ENCODE peak calls at places on chromosomes 12 and 14, in nine cellular contexts. J is GM13977, M is endothelial cell, F is mesothelial cell of epicardium, C is cardiac muscle cell, A is cardiac fibroblast, Y is AG09309, L is HFFc6, G is PC-3. H is an unnamed sample.

GRCh38 chr12:41264281-41264680 is 76.2 kb downstream of the PDZRN4 start:
- DNase-seq in L (no peak), C (peak; percentile 8), F (no peak), A (peak; percentile 7), M (no peak), J (peak; percentile 18), G (peak; percentile 35), Y (no peak), H (no peak)

GRCh38 chr12:57093412-57094193 is 4.7 kb downstream of the NAB2 start:
- DNase-seq in C (peak; percentile 93), M (peak; percentile 72), F (peak; percentile 66), J (peak; percentile 90), Y (peak; percentile 62), L (peak; percentile 69), A (peak; percentile 94), G (peak; percentile 33), H (peak; percentile 83)

GRCh38 chr12:87368259-87368658 is 660.9 kb downstream of the C12orf50 start:
- DNase-seq in J (no peak), G (no peak), F (no peak), C (no peak), A (no peak), L (no peak), M (no peak), Y (no peak), H (no peak)

GRCh38 chr12:47912575-47912974 is 7.8 kb upstream of the VDR start:
- DNase-seq in F (no peak), C (peak; percentile 22), L (no peak), J (no peak), Y (no peak), A (no peak), G (no peak), M (no peak), H (no peak)

GRCh38 chr12:5013206-5013830 is 30.4 kb upstream of the KCNA5 start:
- DNase-seq in G (no peak), F (no peak), M (no peak), A (peak; percentile 8), L (no peak), C (peak; percentile 57), Y (peak; percentile 76), J (no peak), H (no peak)

GRCh38 chr12:52234226-52234810 is 1.3 kb downstream of the KRT7 start:
- DNase-seq in L (no peak), J (peak; percentile 26), M (no peak), Y (no peak), A (no peak), F (no peak), G (peak; percentile 3), C (no peak), H (no peak)

GRCh38 chr12:58916891-58917570 is 3.3 kb downstream of the LRIG3 start:
- DNase-seq in F (no peak), G (peak; percentile 17), J (no peak), Y (peak; percentile 31), C (peak; percentile 67), A (peak; percentile 73), M (no peak), L (peak; percentile 25), H (no peak)

GRCh38 chr12:71725011-71725410 is 29.7 kb upstream of the RAB21 start:
- DNase-seq in F (no peak), Y (peak; percentile 45), C (no peak), G (no peak), A (peak; percentile 9), M (no peak), L (no peak), J (no peak), H (no peak)

GRCh38 chr12:34126239-34126641 is 103.9 kb downstream of the ALG10 start:
- DNase-seq in C (no peak), G (peak; percentile 16), A (no peak), Y (no peak), L (no peak), F (no peak), J (no peak), M (no peak), H (no peak)

GRCh38 chr14:31466554-31466953 is 9.2 kb upstream of the DTD2 start:
- DNase-seq in M (no peak), G (no peak), L (no peak), C (no peak), Y (no peak), F (no peak), J (no peak), A (no peak), H (no peak)

GRCh38 chr12:111720457-111720856 is 34.6 kb downstream of the ACAD10 start:
- DNase-seq in M (no peak), Y (no peak), A (no peak), F (no peak), G (no peak), L (no peak), J (no peak), C (no peak), H (no peak)

GRCh38 chr12:67415473-67415872 is 146.3 kb downstream of the CAND1 start:
- DNase-seq in F (no peak), L (peak; percentile 35), M (peak; percentile 10), C (peak; percentile 64), J (no peak), G (peak; percentile 55), Y (peak; percentile 39), A (peak; percentile 56), H (no peak)

GRCh38 chr12:110844551-110845395 is 2.0 kb upstream of the CCDC63 start:
- DNase-seq in Y (no peak), M (no peak), C (peak; percentile 69), J (no peak), A (peak; percentile 74), G (no peak), F (no peak), L (no peak), H (no peak)

GRCh38 chr14:58755026-58755929 is 117.5 kb downstream of the DACT1 start:
- DNase-seq in A (no peak), M (no peak), Y (no peak), L (no peak), C (no peak), J (no peak), F (no peak), G (no peak), H (no peak)

GRCh38 chr14:103118019-103118662 is 5.1 kb upstream of the TNFAIP2 start:
- DNase-seq in J (no peak), F (no peak), A (peak; percentile 83), L (no peak), G (no peak), M (no peak), Y (no peak), C (peak; percentile 78), H (no peak)

GRCh38 chr14:98114122-98114895 is 1157.7 kb downstream of the BCL11B start:
- DNase-seq in A (no peak), Y (no peak), M (no peak), L (no peak), C (no peak), J (no peak), G (peak; percentile 18), F (no peak), H (no peak)
- TF ChIP-seq CTCF in A (no peak), Y (no peak), M (no peak), L (no peak), C (no peak), J (no peak), G (no peak), F (no peak), H (no peak)

GRCh38 chr14:28769358-28769757 is 2.8 kb downstream of the FOXG1 start:
- DNase-seq in J (no peak), L (no peak), G (no peak), A (no peak), Y (no peak), F (no peak), C (no peak), M (no peak), H (no peak)

GRCh38 chr14:28766505-28767238 is at the start of gene FOXG1:
- DNase-seq in C (peak; percentile 34), A (peak; percentile 71), J (peak; percentile 83), M (peak; percentile 61), Y (no peak), L (no peak), G (no peak), F (no peak), H (no peak)

GRCh38 chr14:28768549-28768870 is 1.9 kb downstream of the FOXG1 start:
- DNase-seq in F (no peak), C (no peak), Y (no peak), L (no peak), J (no peak), G (no peak), M (no peak), A (no peak), H (no peak)

GRCh38 chr14:28767239-28767850 is 758 bp downstream of the FOXG1 start:
- DNase-seq in G (no peak), A (no peak), M (no peak), C (no peak), F (no peak), J (no peak), Y (no peak), L (no peak), H (no peak)

DNA sequence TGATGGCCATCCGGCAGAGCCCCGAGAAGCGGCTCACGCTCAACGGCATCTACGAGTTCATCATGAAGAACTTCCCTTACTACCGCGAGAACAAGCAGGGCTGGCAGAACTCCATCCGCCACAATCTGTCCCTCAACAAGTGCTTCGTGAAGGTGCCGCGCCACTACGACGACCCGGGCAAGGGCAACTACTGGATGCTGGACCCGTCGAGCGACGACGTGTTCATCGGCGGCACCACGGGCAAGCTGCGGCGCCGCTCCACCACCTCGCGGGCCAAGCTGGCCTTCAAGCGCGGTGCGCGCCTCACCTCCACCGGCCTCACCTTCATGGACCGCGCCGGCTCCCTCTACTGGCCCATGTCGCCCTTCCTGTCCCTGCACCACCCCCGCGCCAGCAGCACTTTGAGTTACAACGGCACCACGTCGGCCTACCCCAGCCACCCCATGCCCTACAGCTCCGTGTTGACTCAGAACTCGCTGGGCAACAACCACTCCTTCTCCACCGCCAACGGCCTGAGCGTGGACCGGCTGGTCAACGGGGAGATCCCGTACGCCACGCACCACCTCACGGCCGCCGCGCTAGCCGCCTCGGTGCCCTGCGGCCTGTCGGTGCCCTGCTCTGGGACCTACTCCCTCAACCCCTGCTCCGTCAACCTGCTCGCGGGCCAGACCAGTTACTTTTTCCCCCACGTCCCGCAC is 1.4 kb downstream of the FOXG1 start:
- DNase-seq in M (peak; percentile 37), Y (no peak), J (no peak), A (no peak), G (no peak), L (no peak), C (no peak), F (no peak), H (no peak)
- TF ChIP-seq CTCF in M (peak; percentile 28), Y (no peak), J (no peak), A (no peak), G (no peak), L (no peak), C (no peak), F (no peak), H (no peak)

DNA sequence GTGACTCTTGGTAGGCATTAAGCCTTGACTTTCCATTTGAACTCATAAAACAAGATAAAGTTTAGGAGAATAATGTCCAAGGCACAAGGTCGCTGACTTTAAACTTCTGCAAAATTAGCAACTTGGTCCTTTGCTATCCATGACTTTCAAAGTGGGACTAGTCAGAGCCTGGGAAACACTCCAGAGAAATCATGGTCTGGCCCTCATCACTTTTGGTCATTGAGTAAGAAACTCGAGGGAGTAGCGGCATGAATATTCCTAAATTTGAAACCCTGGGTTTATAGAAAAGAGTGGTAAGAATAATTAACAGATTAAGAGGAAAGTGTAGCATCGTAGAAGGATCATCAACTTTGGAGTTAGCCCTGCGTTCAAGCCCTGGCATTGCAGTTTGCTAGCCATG is 16.9 kb upstream of the APPL2 start:
- DNase-seq in F (no peak), L (no peak), J (no peak), M (no peak), A (no peak), Y (no peak), G (no peak), C (no peak), H (no peak)
- TF ChIP-seq CTCF in F (no peak), L (no peak), J (no peak), M (no peak), A (no peak), Y (no peak), G (no peak), C (no peak), H (no peak)

GRCh38 chr14:43795600-43796228 is 711.4 kb downstream of the FSCB start:
- DNase-seq in C (peak; percentile 17), Y (no peak), M (no peak), L (no peak), G (peak; percentile 51), A (peak; percentile 24), F (no peak), J (no peak), H (no peak)
- TF ChIP-seq CTCF in C (peak; percentile 15), Y (no peak), M (peak; percentile 45), L (peak; percentile 20), G (peak; percentile 63), A (no peak), F (peak; percentile 55), J (peak; percentile 32), H (peak; percentile 51)